ENCODE peak calls at places on chromosomes 2 and 18, in four cellular contexts. T, S, G and P are unnamed samples.
A peak's percentile ranks its signal among the peaks of the same experiment; 100 is the strongest.

GRCh38 chr18:966095-967036 is 61.7 kb downstream of the ADCYAP1 start:
- DNase-seq in T (no peak), S (no peak), G (no peak), P (no peak)

GRCh38 chr18:24466766-24467165 is 6.3 kb downstream of the HRH4 start:
- DNase-seq in T (no peak), S (no peak), G (no peak), P (no peak)

GRCh38 chr2:151437630-151438029 is 27.9 kb downstream of the RIF1 start:
- DNase-seq in T (peak; percentile 18), S (no peak), G (no peak), P (no peak)

GRCh38 chr18:8052237-8052701 is 485.2 kb downstream of the PTPRM start:
- DNase-seq in T (peak; percentile 26), S (no peak), G (peak; percentile 24), P (no peak)

GRCh38 chr2:161139098-161139987 is 20.9 kb upstream of the TANK start:
- DNase-seq in T (peak; percentile 74), S (no peak), G (no peak), P (no peak)

GRCh38 chr2:189798312-189799029 is 14.2 kb downstream of the PMS1 start:
- DNase-seq in T (peak; percentile 74), S (no peak), G (peak; percentile 10), P (no peak)

GRCh38 chr18:79695269-79695668 is 15.7 kb downstream of the CTDP1 start:
- DNase-seq in T (peak; percentile 52), S (no peak), G (no peak), P (no peak)

GRCh38 chr2:200373973-200374416 is 67.5 kb downstream of the SPATS2L start:
- DNase-seq in T (no peak), S (no peak), G (no peak), P (no peak)

GRCh38 chr2:132426621-132427020 is 10.0 kb downstream of the GPR39 start:
- DNase-seq in T (no peak), S (no peak), G (no peak), P (no peak)

GRCh38 chr2:26764078-26764887 is at the start of gene SLC35F6:
- DNase-seq in T (peak; percentile 67), S (peak; percentile 86), G (peak; percentile 83), P (peak; percentile 93)

GRCh38 chr2:181818826-181819225 is 72.7 kb upstream of the ITPRID2 start:
- DNase-seq in T (no peak), S (no peak), G (no peak), P (no peak)

GRCh38 chr18:74793746-74794145 is 196.1 kb downstream of the ZNF407 start:
- DNase-seq in T (no peak), S (no peak), G (no peak), P (no peak)

GRCh38 chr2:104385743-104386142 is 468.2 kb upstream of the POU3F3 start:
- DNase-seq in T (no peak), S (no peak), G (no peak), P (no peak)

GRCh38 chr18:63603772-63604171 is 16.6 kb downstream of the SERPINB13 start:
- DNase-seq in T (peak; percentile 12), S (no peak), G (no peak), P (no peak)

GRCh38 chr18:45437399-45437798 is 177.9 kb upstream of the SLC14A2 start:
- DNase-seq in T (no peak), S (no peak), G (no peak), P (no peak)